ENCODE peak calls at places on chromosome 22, in five cellular contexts. One of them, this sample, is unnamed.

GRCh38 chr22:37370306-37370979 is 56.8 kb downstream of the ELFN2 start:
- DNase-seq in HepG2: no peak
- DNase-seq in A549: no peak
- DNase-seq in K562: no peak
- DNase-seq in GM12878: no peak
- DNase-seq in this sample: no peak

GRCh38 chr22:30859714-30860095 is 108.9 kb downstream of the MORC2 start:
- DNase-seq in HepG2: no peak
- DNase-seq in A549: no peak
- DNase-seq in K562: peak; percentile 1
- DNase-seq in GM12878: no peak
- DNase-seq in this sample: no peak

GRCh38 chr22:33837806-33838205 is 82.5 kb downstream of the LARGE1 start:
- DNase-seq in HepG2: no peak
- DNase-seq in A549: no peak
- DNase-seq in K562: no peak
- DNase-seq in GM12878: no peak
- DNase-seq in this sample: no peak

GRCh38 chr22:33687464-33687863 is 232.8 kb downstream of the LARGE1 start:
- DNase-seq in HepG2: no peak
- DNase-seq in A549: no peak
- DNase-seq in K562: no peak
- DNase-seq in GM12878: no peak
- DNase-seq in this sample: no peak

GRCh38 chr22:27004434-27004833 is 347.0 kb downstream of the MIAT start:
- DNase-seq in HepG2: no peak
- DNase-seq in A549: no peak
- DNase-seq in K562: peak; percentile 9
- DNase-seq in GM12878: no peak
- DNase-seq in this sample: peak; percentile 77

GRCh38 chr22:19974233-19974861 is 32.7 kb upstream of the TXNRD2 start:
- DNase-seq in HepG2: peak; percentile 75
- DNase-seq in A549: peak; percentile 57
- DNase-seq in K562: peak; percentile 98
- DNase-seq in GM12878: no peak
- DNase-seq in this sample: peak; percentile 97

GRCh38 chr22:19105867-19106802 is 16.1 kb downstream of the DGCR2 start:
- DNase-seq in HepG2: no peak
- DNase-seq in A549: peak; percentile 18
- DNase-seq in K562: peak; percentile 73
- DNase-seq in GM12878: no peak
- DNase-seq in this sample: peak; percentile 51

GRCh38 chr22:37162221-37163095 is 12.7 kb upstream of the IL2RB start:
- DNase-seq in HepG2: no peak
- DNase-seq in A549: no peak
- DNase-seq in K562: no peak
- DNase-seq in GM12878: peak; percentile 98
- DNase-seq in this sample: no peak

GRCh38 chr22:36948273-36949055 is 35.0 kb downstream of the CSF2RB start:
- DNase-seq in HepG2: no peak
- DNase-seq in A549: no peak
- DNase-seq in K562: no peak
- DNase-seq in GM12878: no peak
- DNase-seq in this sample: no peak

GRCh38 chr22:36773935-36774334 is 2.0 kb downstream of the IFT27 start:
- DNase-seq in HepG2: no peak
- DNase-seq in A549: peak; percentile 35
- DNase-seq in K562: no peak
- DNase-seq in GM12878: no peak
- DNase-seq in this sample: peak; percentile 48

GRCh38 chr22:47284360-47284759 is 521.9 kb downstream of the TBC1D22A start:
- DNase-seq in HepG2: no peak
- DNase-seq in A549: no peak
- DNase-seq in K562: no peak
- DNase-seq in GM12878: no peak
- DNase-seq in this sample: no peak

GRCh38 chr22:36332623-36333331 is 55.0 kb downstream of the MYH9 start:
- DNase-seq in HepG2: no peak
- DNase-seq in A549: no peak
- DNase-seq in K562: peak; percentile 28
- DNase-seq in GM12878: peak; percentile 59
- DNase-seq in this sample: no peak

GRCh38 chr22:46073683-46074504 is 76.4 kb upstream of the PPARA start:
- DNase-seq in HepG2: no peak
- DNase-seq in A549: no peak
- DNase-seq in K562: no peak
- DNase-seq in GM12878: no peak
- DNase-seq in this sample: no peak

GRCh38 chr22:29269230-29269604 is 1.1 kb downstream of the EWSR1 start:
- DNase-seq in HepG2: no peak
- DNase-seq in A549: no peak
- DNase-seq in K562: no peak
- DNase-seq in GM12878: no peak
- DNase-seq in this sample: peak; percentile 13

GRCh38 chr22:50526849-50527801 is 1.7 kb upstream of the SCO2 start:
- DNase-seq in HepG2: peak; percentile 70
- DNase-seq in A549: peak; percentile 44
- DNase-seq in K562: peak; percentile 77
- DNase-seq in GM12878: no peak
- DNase-seq in this sample: peak; percentile 67

GRCh38 chr22:27980424-27981148 is 61.5 kb upstream of the PITPNB start:
- DNase-seq in HepG2: no peak
- DNase-seq in A549: no peak
- DNase-seq in K562: no peak
- DNase-seq in GM12878: no peak
- DNase-seq in this sample: peak; percentile 79

GRCh38 chr22:46547179-46547882 is 9.9 kb upstream of the CELSR1 start:
- DNase-seq in HepG2: no peak
- DNase-seq in A549: no peak
- DNase-seq in K562: no peak
- DNase-seq in GM12878: no peak
- DNase-seq in this sample: no peak

GRCh38 chr22:46575915-46576555 is 38.6 kb upstream of the CELSR1 start:
- DNase-seq in HepG2: no peak
- DNase-seq in A549: no peak
- DNase-seq in K562: no peak
- DNase-seq in GM12878: no peak
- DNase-seq in this sample: peak; percentile 71

GRCh38 chr22:49992921-49993648 is 19.5 kb downstream of the IL17REL start:
- DNase-seq in HepG2: peak; percentile 49
- DNase-seq in A549: peak; percentile 44
- DNase-seq in K562: peak; percentile 55
- DNase-seq in GM12878: no peak
- DNase-seq in this sample: peak; percentile 78

GRCh38 chr22:29871684-29872083 is 11.3 kb upstream of the MTMR3 start:
- DNase-seq in HepG2: peak; percentile 23
- DNase-seq in A549: no peak
- DNase-seq in K562: no peak
- DNase-seq in GM12878: no peak
- DNase-seq in this sample: peak; percentile 19

GRCh38 chr22:46791201-46791731 is 28.8 kb downstream of the TBC1D22A start:
- DNase-seq in HepG2: no peak
- DNase-seq in A549: no peak
- DNase-seq in K562: no peak
- DNase-seq in GM12878: no peak
- DNase-seq in this sample: no peak

GRCh38 chr22:38298312-38299000 is 18.8 kb downstream of the CSNK1E start:
- DNase-seq in HepG2: no peak
- DNase-seq in A549: no peak
- DNase-seq in K562: peak; percentile 21
- DNase-seq in GM12878: no peak
- DNase-seq in this sample: peak; percentile 53

GRCh38 chr22:34847072-34847471 is 218.9 kb upstream of the ISX start:
- DNase-seq in HepG2: no peak
- DNase-seq in A549: no peak
- DNase-seq in K562: no peak
- DNase-seq in GM12878: peak; percentile 36
- DNase-seq in this sample: no peak

GRCh38 chr22:28594784-28595324 is 84.8 kb downstream of the TTC28 start:
- DNase-seq in HepG2: peak; percentile 54
- DNase-seq in A549: peak; percentile 9
- DNase-seq in K562: peak; percentile 25
- DNase-seq in GM12878: no peak
- DNase-seq in this sample: peak; percentile 82

GRCh38 chr22:20978419-20978818 is 3.7 kb upstream of the LZTR1 start:
- DNase-seq in HepG2: no peak
- DNase-seq in A549: no peak
- DNase-seq in K562: no peak
- DNase-seq in GM12878: no peak
- DNase-seq in this sample: no peak

GRCh38 chr22:28440517-28441366 is 238.9 kb downstream of the TTC28 start:
- DNase-seq in HepG2: no peak
- DNase-seq in A549: no peak
- DNase-seq in K562: no peak
- DNase-seq in GM12878: no peak
- DNase-seq in this sample: no peak

GRCh38 chr22:45453764-45454163 is 40.3 kb downstream of the RIBC2 start:
- DNase-seq in HepG2: no peak
- DNase-seq in A549: no peak
- DNase-seq in K562: no peak
- DNase-seq in GM12878: no peak
- DNase-seq in this sample: no peak

GRCh38 chr22:30204742-30205111 is 41.8 kb downstream of the LIF start:
- DNase-seq in HepG2: no peak
- DNase-seq in A549: no peak
- DNase-seq in K562: no peak
- DNase-seq in GM12878: no peak
- DNase-seq in this sample: no peak

GRCh38 chr22:30235687-30236170 is 10.8 kb downstream of the LIF start:
- DNase-seq in HepG2: no peak
- DNase-seq in A549: peak; percentile 74
- DNase-seq in K562: no peak
- DNase-seq in GM12878: no peak
- DNase-seq in this sample: peak; percentile 56

GRCh38 chr22:47172771-47173534 is 410.5 kb downstream of the TBC1D22A start:
- DNase-seq in HepG2: no peak
- DNase-seq in A549: no peak
- DNase-seq in K562: no peak
- DNase-seq in GM12878: no peak
- DNase-seq in this sample: no peak

GRCh38 chr22:34255042-34255441 is 334.8 kb upstream of the LARGE1 start:
- DNase-seq in HepG2: no peak
- DNase-seq in A549: no peak
- DNase-seq in K562: no peak
- DNase-seq in GM12878: no peak
- DNase-seq in this sample: no peak

GRCh38 chr22:30000566-30000965 is 79.7 kb upstream of the HORMAD2 start:
- DNase-seq in HepG2: no peak
- DNase-seq in A549: no peak
- DNase-seq in K562: no peak
- DNase-seq in GM12878: no peak
- DNase-seq in this sample: no peak

GRCh38 chr22:37496651-37497599 is 10.7 kb upstream of the MFNG start:
- DNase-seq in HepG2: no peak
- DNase-seq in A549: peak; percentile 31
- DNase-seq in K562: peak; percentile 35
- DNase-seq in GM12878: no peak
- DNase-seq in this sample: peak; percentile 76

GRCh38 chr22:42317691-42318547 is 47.5 kb upstream of the TCF20 start:
- DNase-seq in HepG2: no peak
- DNase-seq in A549: no peak
- DNase-seq in K562: no peak
- DNase-seq in GM12878: no peak
- DNase-seq in this sample: peak; percentile 70

GRCh38 chr22:36257308-36257707 is 4.4 kb downstream of the APOL1 start:
- DNase-seq in HepG2: no peak
- DNase-seq in A549: no peak
- DNase-seq in K562: no peak
- DNase-seq in GM12878: no peak
- DNase-seq in this sample: no peak

GRCh38 chr22:22823126-22823804 is 64.4 kb upstream of the IGLL5 start:
- DNase-seq in HepG2: no peak
- DNase-seq in A549: no peak
- DNase-seq in K562: no peak
- DNase-seq in GM12878: no peak
- DNase-seq in this sample: no peak
- TF ChIP-seq JUNB in HepG2: no peak
- TF ChIP-seq JUNB in A549: no peak
- TF ChIP-seq JUNB in K562: no peak
- TF ChIP-seq JUNB in GM12878: no peak
- TF ChIP-seq JUNB in this sample: no peak

GRCh38 chr22:39654959-39655579 is 84.5 kb downstream of the CACNA1I start:
- DNase-seq in HepG2: no peak
- DNase-seq in A549: no peak
- DNase-seq in K562: peak; percentile 64
- DNase-seq in GM12878: no peak
- DNase-seq in this sample: peak; percentile 46
- TF ChIP-seq CTCF in HepG2: no peak
- TF ChIP-seq CTCF in A549: no peak
- TF ChIP-seq CTCF in K562: peak; percentile 38
- TF ChIP-seq CTCF in GM12878: peak; percentile 21
- TF ChIP-seq CTCF in this sample: no peak

DNA sequence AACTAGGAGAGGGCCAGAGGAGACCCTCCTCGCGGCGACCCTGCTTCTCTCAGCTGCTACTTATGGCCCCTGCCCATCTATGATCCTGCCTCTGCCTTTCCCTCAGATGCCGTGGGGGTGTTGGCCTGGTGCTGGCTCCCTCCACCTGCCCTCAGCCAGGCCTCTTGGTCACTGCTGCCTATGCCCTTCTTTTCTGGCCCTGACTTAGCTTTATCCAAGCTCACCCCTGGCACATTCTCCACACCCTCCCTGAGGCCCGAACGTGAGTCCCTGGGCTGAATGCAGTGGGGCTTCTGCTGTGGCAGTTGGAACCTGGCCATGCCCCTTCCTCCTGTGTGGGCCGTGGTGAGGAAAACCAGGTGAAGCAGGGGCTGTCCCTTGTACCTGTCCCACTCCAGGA is 19.8 kb upstream of the SUSD2 start:
- DNase-seq in HepG2: no peak
- DNase-seq in A549: no peak
- DNase-seq in K562: no peak
- DNase-seq in GM12878: no peak
- DNase-seq in this sample: no peak
- H3K4me2 ChIP-seq in HepG2: no peak overlapping the region
- H3K4me2 ChIP-seq in A549: no peak overlapping the region
- H3K4me2 ChIP-seq in K562: no peak overlapping the region
- H3K4me2 ChIP-seq in GM12878: no peak overlapping the region
- H3K4me2 ChIP-seq in this sample: no peak overlapping the region

DNA sequence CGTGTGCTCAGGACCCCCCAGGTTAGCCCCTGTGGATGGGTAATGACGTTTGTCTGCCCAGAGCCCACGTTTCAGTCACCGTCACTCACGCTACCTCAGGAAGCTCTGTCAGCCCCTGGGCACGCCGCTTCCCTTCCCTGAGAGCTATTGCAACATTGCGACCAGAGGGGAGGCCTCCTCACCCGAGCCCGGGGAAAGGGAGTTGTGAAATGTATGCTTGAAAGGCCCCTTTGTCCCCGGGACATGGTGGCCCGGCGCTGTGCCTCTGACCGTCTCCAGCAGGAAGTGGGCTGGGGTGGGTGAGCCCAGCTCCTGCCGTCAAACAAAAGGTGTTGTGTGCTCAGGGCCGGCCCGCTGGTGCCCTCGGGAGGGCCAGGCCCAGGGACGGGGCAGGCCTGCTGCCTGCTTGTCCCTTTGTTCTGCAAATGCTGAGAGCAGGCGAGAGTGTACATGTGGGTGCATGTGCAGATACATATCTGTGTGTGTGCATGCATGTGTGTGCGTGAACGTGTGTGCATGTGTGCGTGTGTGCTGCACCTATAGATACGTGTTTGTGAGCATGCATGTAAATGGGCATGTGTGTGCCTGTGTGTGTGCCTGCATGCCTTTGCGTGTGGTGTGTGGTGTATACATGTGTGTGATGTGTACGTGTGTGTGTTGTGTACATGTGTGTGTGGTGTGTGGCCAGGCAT is 1125.0 kb downstream of the BRD1 start:
- DNase-seq in HepG2: peak; percentile 98
- DNase-seq in A549: no peak
- DNase-seq in K562: no peak
- DNase-seq in GM12878: no peak
- DNase-seq in this sample: no peak
- TF ChIP-seq JUNB in HepG2: no peak
- TF ChIP-seq JUNB in A549: no peak
- TF ChIP-seq JUNB in K562: no peak
- TF ChIP-seq JUNB in GM12878: no peak
- TF ChIP-seq JUNB in this sample: no peak

This sample was measured in GM23338.